ENCODE peak calls at places on chromosomes 5 and 9, in five cellular contexts. J, K, M, B and I are unnamed samples.

GRCh38 chr5:75446068-75446467 is 65.4 kb downstream of the CERT1 start:
- DNase-seq in J (no peak), K (no peak), M (no peak), B (no peak), I (no peak)

GRCh38 chr5:74375271-74375670 is 265.3 kb downstream of the ENC1 start:
- DNase-seq in J (no peak), K (no peak), M (no peak), B (no peak), I (no peak)

GRCh38 chr5:10584714-10585113 is 20.8 kb downstream of the ANKRD33B start:
- DNase-seq in J (no peak), K (no peak), M (no peak), B (no peak), I (no peak)

GRCh38 chr9:101635020-101635419 is 40.3 kb upstream of the PPP3R2 start:
- DNase-seq in J (no peak), K (no peak), M (no peak), B (no peak), I (no peak)

GRCh38 chr9:94014066-94014654 is 59.0 kb upstream of the BARX1 start:
- DNase-seq in J (peak; percentile 64), K (no peak), M (no peak), B (no peak), I (peak; percentile 12)

GRCh38 chr5:91636351-91636750 is 253.2 kb upstream of the ARRDC3 start:
- DNase-seq in J (no peak), K (no peak), M (no peak), B (peak; percentile 17), I (no peak)

GRCh38 chr9:75418518-75418917 is 330.2 kb downstream of the OSTF1 start:
- DNase-seq in J (no peak), K (no peak), M (no peak), B (no peak), I (no peak)

GRCh38 chr9:133606722-133607053 is 2.5 kb downstream of the FAM163B start:
- DNase-seq in J (no peak), K (no peak), M (no peak), B (no peak), I (no peak)

GRCh38 chr5:67095346-67095871 is 101.2 kb downstream of the CD180 start:
- DNase-seq in J (peak; percentile 72), K (no peak), M (no peak), B (no peak), I (no peak)

GRCh38 chr9:81906656-81907055 is 21.6 kb upstream of the SPATA31D4 start:
- DNase-seq in J (peak; percentile 76), K (no peak), M (no peak), B (no peak), I (no peak)

GRCh38 chr9:93577045-93577939 is 908 bp downstream of the PHF2 start:
- DNase-seq in J (no peak), K (no peak), M (no peak), B (no peak), I (peak; percentile 53)

GRCh38 chr5:157215143-157215825 is 34.6 kb downstream of the ITK start:
- DNase-seq in J (no peak), K (no peak), M (no peak), B (no peak), I (no peak)

GRCh38 chr5:73205309-73205708 is 32.3 kb downstream of the TMEM174 start:
- DNase-seq in J (no peak), K (no peak), M (no peak), B (no peak), I (no peak)

GRCh38 chr9:99743455-99743854 is 78.2 kb upstream of the NR4A3 start:
- DNase-seq in J (no peak), K (no peak), M (no peak), B (no peak), I (no peak)

GRCh38 chr9:120236596-120236995 is 343.4 kb downstream of the CDK5RAP2 start:
- DNase-seq in J (no peak), K (no peak), M (no peak), B (no peak), I (no peak)

GRCh38 chr5:113169720-113170119 is 193.1 kb downstream of the DCP2 start:
- DNase-seq in J (peak; percentile 67), K (no peak), M (no peak), B (no peak), I (no peak)

GRCh38 chr5:4230905-4231561 is 635.4 kb downstream of the IRX1 start:
- DNase-seq in J (no peak), K (no peak), M (no peak), B (peak; percentile 65), I (peak; percentile 54)

GRCh38 chr9:88993871-88994819 is 2.9 kb downstream of the S1PR3 start:
- DNase-seq in J (no peak), K (peak; percentile 58), M (no peak), B (no peak), I (no peak)

GRCh38 chr9:124423155-124423554 is 7.9 kb upstream of the PSMB7 start:
- DNase-seq in J (no peak), K (no peak), M (no peak), B (no peak), I (no peak)

DNA sequence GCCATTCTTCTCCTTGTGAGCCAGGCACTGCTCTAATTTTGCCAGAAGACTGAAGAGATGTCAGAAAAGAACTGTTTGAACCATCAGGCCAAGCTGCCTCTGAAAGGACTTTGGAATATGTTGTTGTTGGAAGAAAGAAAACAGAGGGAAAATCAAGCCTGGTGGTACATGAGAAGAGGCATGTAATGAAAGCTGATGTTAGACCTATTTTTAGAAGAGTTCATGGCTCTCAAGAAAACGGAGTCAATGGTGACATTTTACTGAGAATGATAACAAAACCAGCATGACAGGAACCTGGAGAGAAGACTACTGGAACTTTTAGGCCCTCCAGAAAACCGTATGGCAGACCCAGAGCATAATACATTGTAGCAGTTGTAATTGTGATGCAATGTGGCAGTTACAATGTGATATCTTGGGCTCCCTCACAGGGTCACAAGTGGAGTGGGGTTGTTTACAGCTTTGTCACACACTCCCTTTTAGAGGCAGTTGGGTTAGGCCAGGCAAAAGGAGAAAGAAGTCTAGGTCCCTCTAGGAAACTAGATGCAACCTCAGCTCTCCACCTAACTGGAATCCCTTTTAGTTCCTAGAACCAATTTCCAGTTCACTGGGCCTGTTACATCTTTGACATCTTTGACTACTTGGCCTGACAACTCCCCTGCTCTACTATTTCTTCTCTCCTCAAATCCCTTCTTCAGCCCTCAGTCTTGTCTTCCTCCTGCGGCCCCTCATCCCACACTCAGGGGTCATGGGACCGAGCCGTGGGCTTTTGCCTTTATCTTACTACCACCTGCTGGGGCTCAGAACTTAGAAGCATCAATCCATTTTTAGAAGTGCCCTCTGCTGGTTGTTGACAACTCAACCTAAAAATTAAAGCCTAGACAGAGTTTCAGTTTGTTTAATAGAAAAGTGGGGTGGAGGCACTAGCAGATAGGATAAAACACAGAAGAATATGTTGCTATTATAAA is 61.2 kb upstream of the JAK2 start:
- DNase-seq in J (peak; percentile 46), K (no peak), M (peak; percentile 3), B (peak; percentile 10), I (no peak)
- TF ChIP-seq CTCF in J (peak; percentile 33), K (peak; percentile 37), M (no peak), B (no peak), I (no peak)

DNA sequence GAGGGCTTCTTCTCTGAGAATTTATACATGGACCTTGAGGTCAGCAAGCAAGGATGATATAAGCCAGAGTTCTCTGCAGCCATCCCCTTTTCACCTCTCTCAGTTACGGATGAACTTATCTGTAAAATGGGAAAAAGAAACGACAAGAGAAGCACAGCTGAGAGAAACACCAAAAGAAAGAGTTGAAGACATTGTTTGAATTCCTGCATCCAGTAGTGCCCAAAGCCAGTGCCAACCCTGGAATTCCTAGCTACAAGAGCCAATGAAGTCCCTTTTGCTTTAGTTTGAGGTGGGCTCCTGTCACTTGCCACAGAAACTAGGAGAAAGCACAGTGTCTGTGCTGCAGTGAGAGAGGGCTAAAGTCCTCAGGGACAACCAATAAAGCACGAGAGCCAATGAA is 6.6 kb upstream of the MOB3B start:
- DNase-seq in J (no peak), K (no peak), M (no peak), B (no peak), I (no peak)
- TF ChIP-seq CTCF in J (no peak), K (no peak), M (no peak), B (no peak), I (no peak)

DNA sequence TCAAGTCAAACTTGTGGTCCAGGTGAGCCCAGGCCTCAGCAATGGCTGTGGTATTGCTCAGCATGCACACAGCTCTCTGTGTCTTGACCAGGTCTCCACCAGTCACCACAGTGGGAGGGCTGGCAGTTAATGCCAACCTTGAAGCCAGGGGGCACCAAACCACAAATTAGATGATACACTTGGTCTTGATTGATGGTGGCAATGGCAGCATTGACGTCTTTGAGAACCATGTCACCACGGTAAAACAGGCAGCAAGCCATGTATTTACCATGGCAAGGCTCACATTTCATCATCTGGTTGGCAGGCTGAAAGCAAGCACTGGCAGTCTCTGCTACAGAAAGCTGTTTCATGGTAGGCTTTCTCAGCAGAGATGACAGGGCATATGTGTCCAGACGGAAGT is 40.0 kb downstream of the NIM1K start:
- DNase-seq in J (peak; percentile 4), K (no peak), M (peak; percentile 55), B (no peak), I (no peak)
- TF ChIP-seq CTCF in J (no peak), K (no peak), M (peak; percentile 26), B (peak; percentile 16), I (no peak)

DNA sequence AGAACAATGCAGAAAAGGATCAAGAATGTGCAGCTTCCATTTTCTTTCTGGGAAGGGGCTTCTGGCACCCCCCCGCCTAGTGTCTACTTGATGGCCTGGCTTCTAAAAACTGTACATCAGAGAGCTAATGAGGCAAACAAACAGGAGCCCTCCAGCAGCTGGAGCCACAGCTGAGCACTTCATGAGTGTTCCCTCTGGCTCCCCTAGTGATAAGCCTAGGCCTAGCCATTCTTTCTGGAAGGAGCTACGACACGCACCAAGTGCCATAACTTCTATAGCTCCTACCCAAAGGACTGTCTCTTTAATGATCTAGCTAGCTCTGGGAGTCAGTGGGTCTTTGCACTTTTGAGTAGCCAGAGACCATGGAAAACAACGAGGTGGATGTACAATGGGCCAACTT is 66.1 kb downstream of the DNAH5 start:
- DNase-seq in J (no peak), K (no peak), M (no peak), B (no peak), I (no peak)
- TF ChIP-seq CTCF in J (no peak), K (no peak), M (no peak), B (peak; percentile 57), I (no peak)

GRCh38 chr5:144142030-144142825 is 28.2 kb downstream of the YIPF5 start:
- DNase-seq in J (peak; percentile 74), K (no peak), M (no peak), B (no peak), I (no peak)
- TF ChIP-seq CTCF in J (peak; percentile 77), K (peak; percentile 84), M (no peak), B (peak; percentile 56), I (peak; percentile 63)